ENCODE peak calls at places on chromosomes 5 and 9, in six cellular contexts. N is posterior cingulate gyrus; X is effector memory CD8-positive, alpha-beta T cell; F is HEK293T; H is ELR; P is GM13976. L is an unnamed sample.

GRCh38 chr5:74408150-74409043 is 232.1 kb downstream of the ENC1 start:
- DNase-seq in N (no peak), X (no peak), F (no peak), H (no peak), P (no peak), L (no peak)

GRCh38 chr5:51404256-51404655 is 21.0 kb downstream of the ISL1 start:
- DNase-seq in N (no peak), X (no peak), F (no peak), H (no peak), P (no peak), L (no peak)

GRCh38 chr9:21252727-21253547 is 13.1 kb upstream of the IFNA14 start:
- DNase-seq in N (no peak), X (no peak), F (peak; percentile 50), H (peak; percentile 54), P (peak; percentile 22), L (peak; percentile 22)

GRCh38 chr9:137305060-137305787 is 3.2 kb upstream of the NRARP start:
- DNase-seq in N (peak; percentile 46), X (no peak), F (no peak), H (no peak), P (peak; percentile 77), L (no peak)

GRCh38 chr5:113034182-113034773 is 57.7 kb downstream of the DCP2 start:
- DNase-seq in N (no peak), X (no peak), F (no peak), H (peak; percentile 93), P (no peak), L (no peak)

GRCh38 chr5:150503977-150504620 is 3.8 kb upstream of the NDST1 start:
- DNase-seq in N (no peak), X (no peak), F (no peak), H (no peak), P (no peak), L (no peak)

GRCh38 chr9:98712987-98713386 is 4.3 kb upstream of the GABBR2 start:
- DNase-seq in N (no peak), X (no peak), F (no peak), H (no peak), P (no peak), L (no peak)

GRCh38 chr9:84139296-84140100 is 158.9 kb downstream of the RMI1 start:
- DNase-seq in N (no peak), X (no peak), F (no peak), H (no peak), P (no peak), L (no peak)

GRCh38 chr5:54194326-54194725 is 116.0 kb downstream of the ARL15 start:
- DNase-seq in N (no peak), X (no peak), F (no peak), H (no peak), P (peak; percentile 4), L (no peak)

GRCh38 chr5:55232194-55232984 is 1.0 kb downstream of the CCNO start:
- DNase-seq in N (no peak), X (no peak), F (peak; percentile 16), H (peak; percentile 46), P (peak; percentile 41), L (no peak)

GRCh38 chr9:108053555-108054061 is 564.0 kb upstream of the KLF4 start:
- DNase-seq in N (no peak), X (no peak), F (peak; percentile 33), H (peak; percentile 51), P (no peak), L (no peak)

GRCh38 chr5:92544042-92544441 is 1037.0 kb downstream of the NR2F1-AS1 start:
- DNase-seq in N (no peak), X (no peak), F (no peak), H (no peak), P (no peak), L (no peak)

GRCh38 chr9:35951736-35952135 is 6.2 kb downstream of the OR2S2 start:
- DNase-seq in N (no peak), X (no peak), F (no peak), H (peak; percentile 86), P (no peak), L (no peak)

GRCh38 chr5:32285489-32286138 is 27.1 kb downstream of the MTMR12 start:
- DNase-seq in N (no peak), X (no peak), F (no peak), H (no peak), P (no peak), L (no peak)

GRCh38 chr5:161311141-161311708 is 235.3 kb downstream of the GABRB2 start:
- DNase-seq in N (no peak), X (no peak), F (no peak), H (no peak), P (peak; percentile 34), L (no peak)

GRCh38 chr9:105069285-105070065 is 141.5 kb upstream of the ABCA1 start:
- DNase-seq in N (no peak), X (no peak), F (no peak), H (no peak), P (no peak), L (no peak)